ENCODE peak calls at places on chromosomes 12 and 14, in seven cellular contexts. P is fibroblast of lung, W is WTC11, E is cardiac muscle cell, L is BE2C, B is fibroblast of pulmonary artery, H is heart right ventricle. X is an unnamed sample.

GRCh38 chr12:107369679-107370078 is 276.3 kb upstream of the CRY1 start:
- DNase-seq in P (no peak), W (no peak), E (no peak), L (no peak), B (no peak), H (no peak), X (no peak)

GRCh38 chr14:103693514-103693913 is 21.7 kb downstream of the XRCC3 start:
- DNase-seq in P (no peak), W (no peak), E (no peak), L (no peak), B (no peak), H (no peak), X (no peak)

GRCh38 chr12:14853966-14854365 is 10.6 kb upstream of the ART4 start:
- DNase-seq in P (no peak), W (no peak), E (no peak), L (peak), B (no peak), H (no peak), X (no peak)

GRCh38 chr14:23402296-23403138 is 5.6 kb downstream of the MYH6 start:
- DNase-seq in P (no peak), W (no peak), E (no peak), L (no peak), B (no peak), H (no peak), X (no peak)

GRCh38 chr14:101927859-101928258 is 36.5 kb upstream of the DYNC1H1 start:
- DNase-seq in P (peak), W (no peak), E (peak), L (peak), B (peak), H (peak), X (no peak)

GRCh38 chr14:80427101-80427500 is 215.8 kb upstream of the DIO2 start:
- DNase-seq in P (peak), W (no peak), E (peak), L (no peak), B (peak), H (no peak), X (no peak)

GRCh38 chr14:23712287-23712686 is 76.1 kb downstream of the DHRS2 start:
- DNase-seq in P (no peak), W (no peak), E (no peak), L (no peak), B (no peak), H (no peak), X (no peak)

GRCh38 chr14:105841022-105842009 is 314.9 kb downstream of the TMEM121 start:
- DNase-seq in P (no peak), W (no peak), E (no peak), L (no peak), B (no peak), H (no peak), X (no peak)

GRCh38 chr12:51393676-51394545 is 2.7 kb upstream of the GALNT6 start:
- DNase-seq in P (peak), W (no peak), E (peak), L (no peak), B (peak), H (no peak), X (no peak)

GRCh38 chr14:103260629-103261124 is 73.4 kb upstream of the EIF5 start:
- DNase-seq in P (peak), W (no peak), E (peak), L (peak), B (peak), H (peak), X (no peak)

GRCh38 chr14:89190779-89191513 is 226.1 kb downstream of the FOXN3 start:
- DNase-seq in P (no peak), W (no peak), E (no peak), L (peak), B (no peak), H (no peak), X (peak)

GRCh38 chr14:92348154-92348553 is 25.2 kb downstream of the SLC24A4 start:
- DNase-seq in P (no peak), W (no peak), E (peak), L (no peak), B (no peak), H (no peak), X (no peak)

GRCh38 chr12:107645630-107646333 is 39.8 kb upstream of the PWP1 start:
- DNase-seq in P (no peak), W (peak), E (peak), L (peak), B (no peak), H (no peak), X (peak)

GRCh38 chr12:82740129-82741000 is 53.7 kb downstream of the TMTC2 start:
- DNase-seq in P (peak), W (no peak), E (peak), L (no peak), B (peak), H (no peak), X (no peak)

GRCh38 chr14:76708028-76708427 is 53.2 kb upstream of the VASH1 start:
- DNase-seq in P (peak), W (no peak), E (no peak), L (no peak), B (peak), H (no peak), X (no peak)

GRCh38 chr14:86540636-86541247 is 1010.8 kb downstream of the FLRT2 start:
- DNase-seq in P (no peak), W (no peak), E (no peak), L (no peak), B (no peak), H (no peak), X (peak)

GRCh38 chr14:24224618-24225071 is 7.5 kb downstream of the NEDD8 start:
- DNase-seq in P (peak), W (no peak), E (peak), L (no peak), B (peak), H (no peak), X (no peak)

GRCh38 chr12:132175496-132176357 is 31.5 kb downstream of the NOC4L start:
- DNase-seq in P (no peak), W (no peak), E (no peak), L (no peak), B (no peak), H (peak), X (no peak)

GRCh38 chr12:123289911-123290310 is 18.3 kb upstream of the CDK2AP1 start:
- DNase-seq in P (no peak), W (no peak), E (no peak), L (no peak), B (no peak), H (no peak), X (no peak)

GRCh38 chr12:17352164-17352563 is 737.8 kb downstream of the RERGL start:
- DNase-seq in P (no peak), W (no peak), E (no peak), L (no peak), B (no peak), H (no peak), X (no peak)

GRCh38 chr12:3550839-3551238 is 59.8 kb downstream of the PRMT8 start:
- DNase-seq in P (no peak), W (no peak), E (no peak), L (no peak), B (no peak), H (no peak), X (no peak)
- TF ChIP-seq CTCF in P (no peak), W (no peak), E (no peak), L (no peak), B (no peak), H (no peak), X (no peak)

GRCh38 chr12:47808049-47808448 is 11.7 kb downstream of the HDAC7 start:
- DNase-seq in P (no peak), W (no peak), E (no peak), L (no peak), B (peak), H (peak), X (peak)

GRCh38 chr12:47811070-47811391 is 8.7 kb downstream of the HDAC7 start:
- DNase-seq in P (no peak), W (no peak), E (no peak), L (no peak), B (no peak), H (peak), X (no peak)

GRCh38 chr12:47807338-47807737 is 12.4 kb downstream of the HDAC7 start:
- DNase-seq in P (no peak), W (no peak), E (no peak), L (no peak), B (no peak), H (no peak), X (no peak)

GRCh38 chr12:47811581-47812484 is 7.9 kb downstream of the HDAC7 start:
- DNase-seq in P (peak), W (no peak), E (peak), L (no peak), B (peak), H (peak), X (no peak)

GRCh38 chr12:47808574-47809380 is 10.9 kb downstream of the HDAC7 start:
- DNase-seq in P (no peak), W (no peak), E (no peak), L (no peak), B (no peak), H (peak), X (no peak)
- TF ChIP-seq CTCF in P (peak), W (no peak), E (peak), L (peak), B (peak), H (no peak), X (no peak)

DNA sequence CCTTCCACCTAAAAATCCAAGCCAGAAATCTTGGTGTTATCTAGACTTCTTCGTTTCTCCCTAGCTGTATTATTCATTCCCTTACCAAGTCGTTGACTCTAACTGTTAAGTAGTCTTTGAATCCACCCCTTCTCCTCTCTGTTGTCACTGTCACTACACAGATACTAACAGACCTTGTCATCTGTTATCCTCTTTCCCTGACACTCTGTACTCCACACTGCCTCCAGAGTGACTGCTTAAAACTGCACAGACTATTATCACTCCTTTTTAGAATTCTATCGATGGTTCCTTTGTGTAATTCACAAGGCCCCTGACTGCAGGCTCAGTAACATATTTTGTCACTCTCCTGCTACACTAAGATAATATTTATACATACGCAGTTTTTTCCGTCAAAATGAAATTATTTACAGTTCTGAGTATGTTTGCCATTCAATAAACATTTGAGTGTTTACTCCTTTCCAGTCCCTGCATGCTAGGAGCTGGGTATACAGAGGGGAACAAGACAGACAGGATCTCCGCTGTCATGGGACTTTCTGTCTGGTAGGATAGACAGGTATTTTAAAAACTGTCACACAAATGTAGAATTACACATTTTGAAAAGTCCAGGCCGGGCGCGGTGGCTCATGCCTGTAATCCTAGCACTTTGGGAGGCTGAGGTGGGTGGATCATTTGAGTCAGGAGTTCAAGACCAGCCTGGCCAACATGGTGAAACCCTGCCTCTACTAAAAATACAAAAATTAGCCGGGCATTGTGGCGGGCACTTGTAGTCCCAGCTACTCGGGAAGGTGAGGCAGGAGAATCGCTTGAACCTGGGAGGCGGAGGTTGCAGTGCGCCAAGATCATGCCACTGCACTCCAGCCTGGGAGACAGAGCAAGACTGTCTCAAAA is 3.8 kb downstream of the MARS1 start:
- DNase-seq in P (no peak), W (no peak), E (no peak), L (no peak), B (no peak), H (no peak), X (no peak)
- TF ChIP-seq CTCF in P (no peak), W (no peak), E (peak), L (peak), B (peak), H (no peak), X (peak)

DNA sequence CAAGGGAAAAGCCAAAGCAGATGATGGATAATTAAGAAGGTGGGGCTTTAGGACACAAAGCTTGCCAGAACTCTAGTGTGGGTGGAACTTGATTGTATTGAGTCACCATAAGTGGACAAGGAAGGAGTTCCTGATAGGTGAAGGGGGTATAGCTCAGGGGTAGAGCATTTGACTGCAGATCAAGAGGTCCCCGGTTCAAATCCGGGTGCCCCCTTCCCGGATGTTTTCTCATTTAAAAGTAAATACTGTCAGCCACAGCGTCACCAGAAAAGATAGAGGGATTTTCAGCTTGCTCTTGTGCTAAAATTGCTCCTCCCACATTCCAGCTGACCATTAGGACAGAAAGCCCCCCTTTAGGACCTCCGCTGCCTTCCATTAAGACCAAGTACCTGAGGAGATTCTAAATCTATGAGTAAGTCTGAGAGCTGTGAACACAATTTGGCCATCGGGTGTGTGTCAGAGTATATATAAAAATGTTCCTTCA is 36.6 kb downstream of the DCAF4 start:
- DNase-seq in P (peak), W (peak), E (peak), L (peak), B (peak), H (no peak), X (no peak)
- TF ChIP-seq CTCF in P (no peak), W (no peak), E (no peak), L (no peak), B (no peak), H (no peak), X (no peak)

GRCh38 chr12:63047146-63047545 is 103.9 kb downstream of the AVPR1A start:
- DNase-seq in P (no peak), W (no peak), E (no peak), L (no peak), B (no peak), H (no peak), X (no peak)

GRCh38 chr12:63040526-63041220 is 105.7 kb upstream of the PPM1H start:
- DNase-seq in P (no peak), W (no peak), E (no peak), L (no peak), B (no peak), H (no peak), X (no peak)

GRCh38 chr12:63042646-63043045 is 107.7 kb upstream of the PPM1H start:
- DNase-seq in P (no peak), W (no peak), E (no peak), L (no peak), B (peak), H (no peak), X (no peak)

GRCh38 chr12:63041601-63042000 is 106.7 kb upstream of the PPM1H start:
- DNase-seq in P (no peak), W (no peak), E (no peak), L (no peak), B (no peak), H (no peak), X (no peak)

DNA sequence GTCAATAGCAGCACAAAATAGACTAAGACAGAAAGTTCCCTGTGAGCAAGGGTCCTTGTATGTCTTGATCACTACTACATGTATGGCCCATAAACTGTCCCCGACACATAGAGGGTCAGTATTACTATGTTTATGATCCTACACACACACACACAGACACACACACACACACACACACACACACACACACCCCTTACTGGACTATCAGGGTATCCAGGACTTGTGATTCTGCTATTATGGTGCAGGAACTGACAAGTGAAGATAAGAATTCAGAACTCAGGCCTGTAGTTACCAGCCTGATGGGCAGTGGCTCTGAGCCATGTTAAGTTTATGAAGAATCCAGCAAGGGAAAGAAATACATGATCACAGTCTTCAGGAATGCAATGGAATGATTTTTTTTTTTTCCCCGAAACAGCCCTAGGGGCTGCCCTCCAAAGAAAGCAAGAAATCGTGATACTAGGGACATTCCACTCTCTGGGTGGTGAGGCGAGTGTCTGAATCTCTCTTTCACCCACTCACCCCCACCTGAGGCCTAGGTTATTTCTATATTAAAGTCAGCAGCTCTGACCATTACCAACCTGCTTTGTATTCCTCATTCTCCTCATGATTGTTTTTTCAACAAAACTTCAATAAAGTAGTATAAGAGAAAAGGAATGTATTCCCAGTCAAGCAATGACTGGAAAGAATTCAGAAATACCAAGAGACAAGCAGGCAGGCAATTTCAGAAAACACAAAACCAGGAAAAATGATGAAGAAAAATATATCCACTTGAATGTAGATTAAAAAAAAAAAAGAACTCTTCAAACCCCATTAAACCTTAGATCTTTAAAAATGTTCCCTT is 105.8 kb downstream of the AVPR1A start:
- DNase-seq in P (peak), W (no peak), E (peak), L (no peak), B (peak), H (no peak), X (no peak)
- TF ChIP-seq CTCF in P (no peak), W (no peak), E (no peak), L (no peak), B (no peak), H (no peak), X (no peak)

GRCh38 chr14:87896393-87897380 is 96.3 kb downstream of the GALC start:
- DNase-seq in P (peak), W (no peak), E (peak), L (no peak), B (peak), H (no peak), X (no peak)
- TF ChIP-seq CTCF in P (peak), W (peak), E (peak), L (peak), B (peak), H (peak), X (peak)

DNA sequence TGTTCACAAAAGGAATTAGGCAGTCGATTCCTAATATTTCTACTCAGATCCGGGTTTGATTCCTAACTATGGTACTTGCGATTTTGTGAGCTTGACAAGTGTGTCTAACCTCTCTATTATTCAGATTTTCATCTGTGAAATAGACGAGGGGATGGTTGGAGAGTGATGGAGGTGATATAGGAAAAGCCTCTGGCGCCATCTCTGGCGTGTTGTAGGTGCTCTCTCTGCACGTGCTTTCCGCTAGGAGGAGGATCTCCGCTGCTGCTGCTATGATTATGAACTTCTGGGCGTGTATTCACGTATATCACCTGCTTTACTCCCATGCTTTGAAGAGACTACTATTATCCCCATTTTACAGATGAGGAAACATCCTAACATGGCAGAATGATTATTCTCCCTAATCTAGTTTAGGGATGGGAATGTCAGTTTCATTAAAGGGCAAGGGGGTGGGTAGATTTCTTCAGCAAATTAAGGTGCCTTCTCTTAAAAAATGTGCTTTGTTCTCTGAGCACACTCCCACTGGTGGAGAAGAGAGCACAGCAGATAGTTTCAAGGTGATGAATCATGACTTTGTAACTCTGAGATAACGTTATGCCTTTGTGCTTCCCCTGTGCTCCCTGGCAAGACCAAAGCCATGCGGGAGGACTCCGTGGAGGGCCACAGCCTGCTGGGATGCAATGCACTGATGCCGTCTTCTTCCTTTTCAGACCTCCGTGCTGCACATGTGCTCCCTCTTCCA is 97.1 kb downstream of the PRIMA1 start:
- DNase-seq in P (no peak), W (no peak), E (no peak), L (no peak), B (no peak), H (no peak), X (no peak)
- TF ChIP-seq CTCF in P (no peak), W (no peak), E (no peak), L (peak), B (no peak), H (no peak), X (no peak)